ENCODE peak calls at places on chromosome 15, in four cellular contexts. One of them, this sample, is unnamed. For H3K36me3 and H3K9me3, the result is how much of the 10 kb centered on the place peaks cover.

GRCh38 chr15:31409196-31409595 is 82.6 kb downstream of the KLF13 start:
- DNase-seq in aorta: no peak
- DNase-seq in GM23248: no peak
- DNase-seq in NT2/D1: no peak
- DNase-seq in this sample: no peak

GRCh38 chr15:61084944-61085367 is 144.1 kb downstream of the RORA start:
- DNase-seq in aorta: no peak
- DNase-seq in GM23248: no peak
- DNase-seq in NT2/D1: peak
- DNase-seq in this sample: no peak

GRCh38 chr15:74124196-74124595 is 6.2 kb upstream of the ISLR2 start:
- DNase-seq in aorta: no peak
- DNase-seq in GM23248: no peak
- DNase-seq in NT2/D1: no peak
- DNase-seq in this sample: no peak

GRCh38 chr15:53534105-53534839 is 225.2 kb downstream of the WDR72 start:
- DNase-seq in aorta: no peak
- DNase-seq in GM23248: no peak
- DNase-seq in NT2/D1: no peak
- DNase-seq in this sample: no peak

GRCh38 chr15:85607842-85608241 is 186.9 kb downstream of the KLHL25 start:
- DNase-seq in aorta: no peak
- DNase-seq in GM23248: peak
- DNase-seq in NT2/D1: no peak
- DNase-seq in this sample: peak

GRCh38 chr15:88426304-88426703 is 40.9 kb downstream of the MRPL46 start:
- DNase-seq in aorta: no peak
- DNase-seq in GM23248: no peak
- DNase-seq in NT2/D1: no peak
- DNase-seq in this sample: no peak

GRCh38 chr15:91521996-91522395 is 331.5 kb upstream of the SLCO3A1 start:
- DNase-seq in aorta: no peak
- DNase-seq in GM23248: peak
- DNase-seq in NT2/D1: no peak
- DNase-seq in this sample: no peak

GRCh38 chr15:81434882-81435281 is 60.9 kb upstream of the TMC3 start:
- DNase-seq in aorta: no peak
- DNase-seq in GM23248: no peak
- DNase-seq in NT2/D1: no peak
- DNase-seq in this sample: no peak

DNA sequence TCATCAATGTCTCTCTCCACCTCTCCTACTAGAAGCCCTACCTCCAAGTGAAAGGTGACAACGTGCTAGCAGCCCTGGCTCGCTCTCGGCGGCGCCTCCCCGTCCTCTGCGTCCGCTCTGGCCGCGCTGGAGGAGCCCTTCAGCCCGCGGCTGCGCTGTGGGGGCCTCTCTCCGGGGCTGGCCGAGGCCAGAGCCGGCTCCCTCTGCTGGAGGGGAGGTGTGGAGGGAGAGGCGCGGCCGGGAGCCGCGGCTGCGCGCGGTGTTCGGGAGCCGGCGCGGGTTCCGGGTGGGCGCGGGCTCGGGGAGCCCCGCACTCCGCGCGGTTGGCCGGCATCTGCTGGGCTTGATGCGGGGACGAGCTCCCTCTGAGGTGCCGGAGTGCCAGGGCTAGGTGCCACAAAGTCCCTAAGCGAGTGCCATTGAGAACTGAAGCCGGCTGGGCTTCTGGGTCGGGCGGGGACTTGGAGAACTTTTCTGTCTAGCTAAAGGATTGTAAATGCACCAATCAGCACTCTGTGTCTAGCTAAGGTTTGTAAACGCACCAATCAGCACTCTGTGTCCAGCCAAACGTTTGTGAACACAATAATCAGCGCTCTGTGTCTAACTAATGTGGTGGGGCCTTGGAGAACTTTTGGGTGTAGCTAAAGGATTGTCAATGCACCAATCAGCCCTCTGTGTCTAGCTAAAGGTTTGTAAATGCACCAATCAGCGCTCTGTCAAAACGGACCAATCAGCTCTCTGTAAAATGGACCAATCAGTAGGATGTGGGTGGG is 84.8 kb upstream of the ARRDC4 start:
- DNase-seq in aorta: no peak
- DNase-seq in GM23248: no peak
- DNase-seq in NT2/D1: peak
- DNase-seq in this sample: peak
- H3K4me3 ChIP-seq in aorta: no peak
- H3K4me3 ChIP-seq in GM23248: no peak
- H3K4me3 ChIP-seq in NT2/D1: peak
- H3K4me3 ChIP-seq in this sample: peak

GRCh38 chr15:63052961-63053698 is 10.6 kb downstream of the TPM1 start:
- DNase-seq in aorta: no peak
- DNase-seq in GM23248: peak
- DNase-seq in NT2/D1: no peak
- DNase-seq in this sample: peak
- H3K36me3 ChIP-seq in aorta: under half
- H3K36me3 ChIP-seq in GM23248: half or more
- H3K36me3 ChIP-seq in NT2/D1: half or more
- H3K36me3 ChIP-seq in this sample: under half

DNA sequence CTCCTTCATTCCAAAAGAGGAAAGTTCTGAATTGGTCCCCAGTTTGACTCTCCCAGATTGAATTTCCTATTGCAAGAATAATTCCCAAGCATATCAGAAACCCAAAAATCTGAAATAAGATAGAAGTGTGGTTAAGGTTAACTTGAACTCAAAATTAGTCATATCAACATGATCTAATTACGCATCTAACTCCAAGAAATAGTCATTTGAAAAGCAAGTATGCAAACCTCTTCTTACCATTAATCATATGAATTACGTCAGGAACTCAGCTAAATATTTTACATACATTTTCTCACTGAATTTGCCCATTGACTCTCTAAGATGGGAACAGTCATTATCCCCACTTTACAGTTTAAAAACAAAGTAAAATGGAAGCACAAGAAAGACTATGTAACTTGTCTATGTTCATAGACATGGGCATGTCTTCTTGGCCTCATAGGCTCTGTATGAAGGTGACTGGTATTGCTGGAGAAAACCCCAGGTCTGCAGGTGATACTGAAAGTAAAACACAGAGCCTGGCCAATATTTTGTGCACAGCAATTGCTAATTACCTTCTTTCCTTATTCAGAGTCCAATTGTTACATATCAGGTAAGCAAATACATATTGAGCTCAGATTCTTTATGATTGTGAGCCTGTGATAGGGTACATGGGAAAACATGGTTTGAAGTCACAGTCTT is 139.2 kb downstream of the ATP8B4 start:
- DNase-seq in aorta: no peak
- DNase-seq in GM23248: no peak
- DNase-seq in NT2/D1: no peak
- DNase-seq in this sample: no peak
- H3K9me3 ChIP-seq in aorta: under half
- H3K9me3 ChIP-seq in GM23248: under half
- H3K9me3 ChIP-seq in NT2/D1: under half
- H3K9me3 ChIP-seq in this sample: under half

GRCh38 chr15:43070249-43070648 is 35.6 kb downstream of the UBR1 start:
- DNase-seq in aorta: no peak
- DNase-seq in GM23248: no peak
- DNase-seq in NT2/D1: no peak
- DNase-seq in this sample: no peak
- H3K4me3 ChIP-seq in aorta: no peak
- H3K4me3 ChIP-seq in GM23248: no peak
- H3K4me3 ChIP-seq in NT2/D1: no peak
- H3K4me3 ChIP-seq in this sample: no peak

GRCh38 chr15:40737048-40737447 is 18.0 kb downstream of the RMDN3 start:
- DNase-seq in aorta: no peak
- DNase-seq in GM23248: no peak
- DNase-seq in NT2/D1: no peak
- DNase-seq in this sample: no peak

GRCh38 chr15:40739854-40740253 is 15.2 kb downstream of the RMDN3 start:
- DNase-seq in aorta: peak
- DNase-seq in GM23248: no peak
- DNase-seq in NT2/D1: no peak
- DNase-seq in this sample: no peak

GRCh38 chr15:40743466-40743865 is 11.6 kb downstream of the RMDN3 start:
- DNase-seq in aorta: no peak
- DNase-seq in GM23248: no peak
- DNase-seq in NT2/D1: no peak
- DNase-seq in this sample: no peak

GRCh38 chr15:40736575-40736974 is 18.5 kb downstream of the RMDN3 start:
- DNase-seq in aorta: no peak
- DNase-seq in GM23248: no peak
- DNase-seq in NT2/D1: no peak
- DNase-seq in this sample: no peak

DNA sequence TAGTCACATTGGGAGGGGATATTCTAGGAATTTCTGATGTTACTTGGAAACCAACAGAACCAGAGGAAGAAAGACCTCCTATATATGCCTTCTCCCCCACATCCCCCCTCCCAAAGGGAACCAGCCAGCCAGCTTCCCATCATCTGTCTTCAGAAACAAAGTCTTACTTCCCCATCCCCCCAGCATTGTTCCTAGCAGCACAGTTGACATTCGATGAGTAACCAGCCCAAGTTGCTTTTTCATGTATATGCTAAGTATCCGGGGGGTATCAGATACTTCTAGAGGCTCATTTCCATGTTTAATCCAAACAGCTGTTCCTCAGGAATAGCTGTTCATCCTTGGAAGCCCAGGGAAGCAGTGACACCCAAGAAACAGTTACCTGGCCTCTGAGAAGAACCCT is 16.0 kb downstream of the RMDN3 start:
- DNase-seq in aorta: no peak
- DNase-seq in GM23248: no peak
- DNase-seq in NT2/D1: peak
- DNase-seq in this sample: no peak
- H3K36me3 ChIP-seq in aorta: under half
- H3K36me3 ChIP-seq in GM23248: under half
- H3K36me3 ChIP-seq in NT2/D1: half or more
- H3K36me3 ChIP-seq in this sample: half or more

GRCh38 chr15:26314577-26314976 is 451.4 kb upstream of the ATP10A start:
- DNase-seq in aorta: no peak
- DNase-seq in GM23248: no peak
- DNase-seq in NT2/D1: no peak
- DNase-seq in this sample: no peak
- H3K9me3 ChIP-seq in aorta: under half
- H3K9me3 ChIP-seq in GM23248: under half
- H3K9me3 ChIP-seq in NT2/D1: under half
- H3K9me3 ChIP-seq in this sample: under half

GRCh38 chr15:94238539-94239118 is 7.3 kb downstream of the MCTP2 start:
- DNase-seq in aorta: no peak
- DNase-seq in GM23248: no peak
- DNase-seq in NT2/D1: no peak
- DNase-seq in this sample: no peak
- H3K4me3 ChIP-seq in aorta: no peak
- H3K4me3 ChIP-seq in GM23248: no peak
- H3K4me3 ChIP-seq in NT2/D1: no peak
- H3K4me3 ChIP-seq in this sample: no peak

GRCh38 chr15:66486887-66487286 is 10.7 kb downstream of the SNAPC5 start:
- DNase-seq in aorta: no peak
- DNase-seq in GM23248: no peak
- DNase-seq in NT2/D1: no peak
- DNase-seq in this sample: no peak
- H3K36me3 ChIP-seq in aorta: under half
- H3K36me3 ChIP-seq in GM23248: under half
- H3K36me3 ChIP-seq in NT2/D1: half or more
- H3K36me3 ChIP-seq in this sample: half or more

GRCh38 chr15:22229971-22230815 is 149.9 kb downstream of the OR4M2 start:
- DNase-seq in aorta: peak
- DNase-seq in GM23248: no peak
- DNase-seq in NT2/D1: no peak
- DNase-seq in this sample: peak
- H3K9me3 ChIP-seq in aorta: under half
- H3K9me3 ChIP-seq in GM23248: under half
- H3K9me3 ChIP-seq in NT2/D1: under half
- H3K9me3 ChIP-seq in this sample: under half

This sample was measured in MG63.